ENCODE peak calls at places on chromosomes 3 and 15, in six cellular contexts. U is HFFc6, S is fibroblast of lung, Y is GDM1, V is NCI-H1417, Z is neural crest cell. O is an unnamed sample.

GRCh38 chr3:82157952-82158351 is 396.5 kb upstream of the GBE1 start:
- DNase-seq in U (peak), S (peak), Y (no peak), V (no peak), Z (no peak), O (no peak)

GRCh38 chr3:7962244-7962643 is 539.4 kb upstream of the LMCD1 start:
- DNase-seq in U (no peak), S (no peak), Y (no peak), V (no peak), Z (no peak), O (no peak)

GRCh38 chr3:129417354-129417753 is 11.1 kb downstream of the EFCAB12 start:
- DNase-seq in U (no peak), S (peak), Y (no peak), V (no peak), Z (no peak), O (no peak)

GRCh38 chr3:71495708-71496472 is 87.6 kb downstream of the FOXP1 start:
- DNase-seq in U (peak), S (peak), Y (no peak), V (no peak), Z (no peak), O (no peak)

GRCh38 chr15:20346082-20346805 is 195.4 kb downstream of the GOLGA6L6 start:
- DNase-seq in U (no peak), S (no peak), Y (no peak), V (no peak), Z (no peak), O (no peak)

GRCh38 chr15:63387741-63388468 is 6.3 kb upstream of the CA12 start:
- DNase-seq in U (no peak), S (no peak), Y (no peak), V (no peak), Z (no peak), O (no peak)

GRCh38 chr3:100210777-100211145 is 50.0 kb upstream of the TBC1D23 start:
- DNase-seq in U (peak), S (peak), Y (no peak), V (peak), Z (no peak), O (no peak)

GRCh38 chr3:29282431-29283296 is 1.8 kb downstream of the RBMS3 start:
- DNase-seq in U (peak), S (peak), Y (no peak), V (no peak), Z (no peak), O (peak)

GRCh38 chr3:100665230-100665629 is 44.1 kb upstream of the TFG start:
- DNase-seq in U (no peak), S (no peak), Y (no peak), V (no peak), Z (no peak), O (no peak)

GRCh38 chr3:21835266-21835665 is 84.3 kb upstream of the ZNF385D start:
- DNase-seq in U (no peak), S (no peak), Y (no peak), V (no peak), Z (no peak), O (no peak)

GRCh38 chr3:139538733-139539132 is 809 bp downstream of the RBP1 start:
- DNase-seq in U (no peak), S (peak), Y (no peak), V (peak), Z (no peak), O (peak)

GRCh38 chr3:15538345-15538744 is 16.8 kb upstream of the COLQ start:
- DNase-seq in U (no peak), S (no peak), Y (no peak), V (no peak), Z (no peak), O (no peak)

GRCh38 chr15:40793216-40793989 is 13.5 kb upstream of the ZFYVE19 start:
- DNase-seq in U (peak), S (peak), Y (no peak), V (no peak), Z (no peak), O (no peak)

GRCh38 chr15:72925661-72926060 is 126.6 kb upstream of the NEO1 start:
- DNase-seq in U (no peak), S (peak), Y (no peak), V (no peak), Z (no peak), O (no peak)

GRCh38 chr3:102182162-102182561 is 252.7 kb upstream of the ZPLD1 start:
- DNase-seq in U (peak), S (peak), Y (no peak), V (no peak), Z (no peak), O (no peak)

GRCh38 chr3:175065492-175065891 is 206.4 kb downstream of the NAALADL2 start:
- DNase-seq in U (no peak), S (no peak), Y (no peak), V (no peak), Z (no peak), O (no peak)

GRCh38 chr15:71337197-71337845 is 222.1 kb downstream of the THSD4 start:
- DNase-seq in U (no peak), S (peak), Y (no peak), V (no peak), Z (no peak), O (no peak)

GRCh38 chr15:23566070-23567050 is 886 bp downstream of the MKRN3 start:
- DNase-seq in U (no peak), S (peak), Y (peak), V (no peak), Z (peak), O (no peak)

GRCh38 chr15:28096720-28097431 is 2.2 kb downstream of the OCA2 start:
- DNase-seq in U (no peak), S (peak), Y (no peak), V (no peak), Z (no peak), O (peak)

GRCh38 chr3:194168994-194169393 is 33.0 kb downstream of the HES1 start:
- DNase-seq in U (no peak), S (no peak), Y (no peak), V (no peak), Z (no peak), O (no peak)

GRCh38 chr3:128710816-128711433 is 15.1 kb upstream of the RAB7A start:
- DNase-seq in U (no peak), S (no peak), Y (no peak), V (no peak), Z (no peak), O (no peak)

GRCh38 chr3:25962255-25962654 is 172.4 kb downstream of the OXSM start:
- DNase-seq in U (no peak), S (no peak), Y (no peak), V (no peak), Z (no peak), O (no peak)

GRCh38 chr15:68644996-68645395 is 66.2 kb downstream of the CORO2B start:
- DNase-seq in U (no peak), S (no peak), Y (no peak), V (no peak), Z (no peak), O (no peak)

GRCh38 chr15:76172782-76173181 is 113.0 kb downstream of the TMEM266 start:
- DNase-seq in U (no peak), S (no peak), Y (no peak), V (no peak), Z (no peak), O (no peak)

GRCh38 chr3:30640856-30641255 is 34.5 kb downstream of the TGFBR2 start:
- DNase-seq in U (no peak), S (no peak), Y (peak), V (no peak), Z (no peak), O (no peak)

GRCh38 chr15:20357139-20358065 is 184.2 kb downstream of the GOLGA6L6 start:
- DNase-seq in U (no peak), S (no peak), Y (no peak), V (no peak), Z (no peak), O (no peak)

O was measured in retina.